ENCODE peak calls at places on chromosome 4, in ten cellular contexts. I is erythroblast; Z is mammary epithelial cell; J is CD8-positive, alpha-beta memory T cell; T is stimulated activated CD4-positive, alpha-beta T cell treated with anti-CD3 and anti-CD28 coated beads, Interleukin-1b, Interleukin-23, amount 100 ng/mL, for 24 hours; Y is DMS153; K is NCI-H748 treated with DMSO at 0.1 percent for 48 hours; P is effector CD4-positive, alpha-beta T cell; L is astrocyte of the cerebellum; S is Calu3. X is an unnamed sample.

GRCh38 chr4:84852081-84852480 is 114.4 kb downstream of the WDFY3 start:
- DNase-seq in K (peak; percentile 17), S (no peak), L (peak; percentile 59), Y (peak; percentile 73), I (no peak), T (no peak), Z (peak; percentile 57), P (no peak), J (no peak), X (peak; percentile 18)

GRCh38 chr4:147755567-147756295 is 23.8 kb downstream of the ARHGAP10 start:
- DNase-seq in L (no peak), P (no peak), Z (peak; percentile 17), K (no peak), J (no peak), T (no peak), Y (no peak), I (no peak), S (no peak), X (no peak)

GRCh38 chr4:24511371-24512063 is 72.8 kb downstream of the DHX15 start:
- DNase-seq in I (no peak), K (no peak), Y (no peak), Z (no peak), S (no peak), J (no peak), P (no peak), T (no peak), L (no peak), X (no peak)

GRCh38 chr4:53886090-53886489 is 178.3 kb downstream of the CHIC2 start:
- DNase-seq in K (no peak), S (peak; percentile 31), I (no peak), T (no peak), Y (no peak), J (no peak), Z (peak; percentile 67), P (no peak), L (no peak), X (no peak)

GRCh38 chr4:85028910-85029309 is 62.4 kb upstream of the WDFY3 start:
- DNase-seq in K (peak; percentile 62), L (no peak), P (no peak), Y (no peak), T (no peak), I (no peak), S (no peak), Z (no peak), J (no peak), X (no peak)

GRCh38 chr4:4853921-4854648 is 5.4 kb upstream of the MSX1 start:
- DNase-seq in Y (no peak), K (no peak), S (no peak), P (no peak), I (no peak), J (no peak), Z (no peak), L (no peak), T (no peak), X (no peak)

GRCh38 chr4:48432017-48432416 is 51.1 kb upstream of the SLC10A4 start:
- DNase-seq in L (no peak), Y (no peak), K (no peak), P (no peak), J (no peak), S (no peak), T (no peak), Z (no peak), I (no peak), X (no peak)

GRCh38 chr4:43837171-43837570 is 611.4 kb downstream of the KCTD8 start:
- DNase-seq in L (peak; percentile 23), P (no peak), K (no peak), I (no peak), J (no peak), S (no peak), Z (peak; percentile 1), T (no peak), Y (no peak), X (no peak)

GRCh38 chr4:186942745-186943606 is 219.3 kb upstream of the FAT1 start:
- DNase-seq in K (no peak), T (no peak), L (no peak), Z (no peak), J (no peak), I (no peak), Y (no peak), P (no peak), S (no peak), X (no peak)

GRCh38 chr4:116150152-116150551 is 935.2 kb downstream of the TRAM1L1 start:
- DNase-seq in I (no peak), L (no peak), P (no peak), Z (no peak), Y (no peak), K (no peak), T (no peak), J (no peak), S (no peak), X (no peak)

GRCh38 chr4:7960790-7961655 is 21.4 kb upstream of the AFAP1 start:
- DNase-seq in L (peak; percentile 100), K (no peak), Z (peak; percentile 98), Y (no peak), I (no peak), P (no peak), J (peak; percentile 35), S (peak; percentile 34), T (peak; percentile 77), X (no peak)

GRCh38 chr4:107138433-107138832 is 102.3 kb upstream of the DKK2 start:
- DNase-seq in Z (no peak), Y (no peak), T (no peak), S (no peak), K (no peak), L (no peak), P (no peak), J (no peak), I (no peak), X (no peak)